ENCODE peak calls at places on chromosomes 1 and 21, in nine cellular contexts. One of them, this sample, is unnamed. For H3K4me1, the result is how much of the 10 kb centered on the place peaks cover.

GRCh38 chr1:28782011-28782410 is 30.0 kb upstream of the OPRD1 start:
- DNase-seq in naive thymus-derived CD4-positive, alpha-beta T cell: no peak
- DNase-seq in mesendoderm: peak
- DNase-seq in mesenchymal stem cell: no peak
- DNase-seq in transverse colon: no peak
- DNase-seq in mammary epithelial cell: no peak
- DNase-seq in CD8-positive, alpha-beta T cell: no peak
- DNase-seq in psoas muscle: no peak
- DNase-seq in esophagus squamous epithelium: no peak
- DNase-seq in this sample: no peak

GRCh38 chr1:45356186-45356585 is 15.9 kb upstream of the MUTYH start:
- DNase-seq in naive thymus-derived CD4-positive, alpha-beta T cell: no peak
- DNase-seq in mesendoderm: peak
- DNase-seq in mesenchymal stem cell: no peak
- DNase-seq in transverse colon: no peak
- DNase-seq in mammary epithelial cell: peak
- DNase-seq in CD8-positive, alpha-beta T cell: no peak
- DNase-seq in psoas muscle: no peak
- DNase-seq in esophagus squamous epithelium: no peak
- DNase-seq in this sample: no peak

GRCh38 chr1:55679971-55680370 is 464.8 kb upstream of the USP24 start:
- DNase-seq in naive thymus-derived CD4-positive, alpha-beta T cell: no peak
- DNase-seq in mesendoderm: no peak
- DNase-seq in mesenchymal stem cell: peak
- DNase-seq in transverse colon: no peak
- DNase-seq in mammary epithelial cell: no peak
- DNase-seq in CD8-positive, alpha-beta T cell: no peak
- DNase-seq in psoas muscle: no peak
- DNase-seq in esophagus squamous epithelium: no peak
- DNase-seq in this sample: no peak

GRCh38 chr1:117208580-117208979 is 2.1 kb downstream of the VTCN1 start:
- DNase-seq in naive thymus-derived CD4-positive, alpha-beta T cell: no peak
- DNase-seq in mesendoderm: no peak
- DNase-seq in mesenchymal stem cell: no peak
- DNase-seq in transverse colon: no peak
- DNase-seq in mammary epithelial cell: no peak
- DNase-seq in CD8-positive, alpha-beta T cell: no peak
- DNase-seq in psoas muscle: no peak
- DNase-seq in esophagus squamous epithelium: no peak
- DNase-seq in this sample: no peak

GRCh38 chr1:54956726-54957125 is 23.7 kb upstream of the TMEM61 start:
- DNase-seq in naive thymus-derived CD4-positive, alpha-beta T cell: no peak
- DNase-seq in mesendoderm: no peak
- DNase-seq in mesenchymal stem cell: no peak
- DNase-seq in transverse colon: no peak
- DNase-seq in mammary epithelial cell: no peak
- DNase-seq in CD8-positive, alpha-beta T cell: no peak
- DNase-seq in psoas muscle: no peak
- DNase-seq in esophagus squamous epithelium: no peak
- DNase-seq in this sample: no peak

GRCh38 chr1:54312874-54313316 is 93.3 kb downstream of the SSBP3 start:
- DNase-seq in naive thymus-derived CD4-positive, alpha-beta T cell: no peak
- DNase-seq in mesendoderm: peak
- DNase-seq in mesenchymal stem cell: peak
- DNase-seq in transverse colon: peak
- DNase-seq in mammary epithelial cell: peak
- DNase-seq in CD8-positive, alpha-beta T cell: no peak
- DNase-seq in psoas muscle: peak
- DNase-seq in esophagus squamous epithelium: no peak
- DNase-seq in this sample: no peak

GRCh38 chr1:20469406-20470076 is 16.5 kb downstream of the CAMK2N1 start:
- DNase-seq in naive thymus-derived CD4-positive, alpha-beta T cell: no peak
- DNase-seq in mesendoderm: no peak
- DNase-seq in mesenchymal stem cell: no peak
- DNase-seq in transverse colon: no peak
- DNase-seq in mammary epithelial cell: no peak
- DNase-seq in CD8-positive, alpha-beta T cell: no peak
- DNase-seq in psoas muscle: no peak
- DNase-seq in esophagus squamous epithelium: no peak
- DNase-seq in this sample: no peak

GRCh38 chr1:154407021-154407865 is 2.1 kb downstream of the IL6R start:
- DNase-seq in naive thymus-derived CD4-positive, alpha-beta T cell: peak
- DNase-seq in mesendoderm: no peak
- DNase-seq in mesenchymal stem cell: peak
- DNase-seq in transverse colon: no peak
- DNase-seq in mammary epithelial cell: peak
- DNase-seq in CD8-positive, alpha-beta T cell: no peak
- DNase-seq in psoas muscle: no peak
- DNase-seq in esophagus squamous epithelium: no peak
- DNase-seq in this sample: no peak

GRCh38 chr1:56025942-56026341 is 553.4 kb downstream of the PLPP3 start:
- DNase-seq in naive thymus-derived CD4-positive, alpha-beta T cell: no peak
- DNase-seq in mesendoderm: no peak
- DNase-seq in mesenchymal stem cell: peak
- DNase-seq in transverse colon: no peak
- DNase-seq in mammary epithelial cell: peak
- DNase-seq in CD8-positive, alpha-beta T cell: no peak
- DNase-seq in psoas muscle: no peak
- DNase-seq in esophagus squamous epithelium: no peak
- DNase-seq in this sample: no peak

GRCh38 chr1:204295666-204296065 is 64.1 kb downstream of the PLEKHA6 start:
- DNase-seq in naive thymus-derived CD4-positive, alpha-beta T cell: no peak
- DNase-seq in mesendoderm: no peak
- DNase-seq in mesenchymal stem cell: peak
- DNase-seq in transverse colon: peak
- DNase-seq in mammary epithelial cell: no peak
- DNase-seq in CD8-positive, alpha-beta T cell: no peak
- DNase-seq in psoas muscle: no peak
- DNase-seq in esophagus squamous epithelium: no peak
- DNase-seq in this sample: no peak

GRCh38 chr1:54331843-54332688 is 74.1 kb downstream of the SSBP3 start:
- DNase-seq in naive thymus-derived CD4-positive, alpha-beta T cell: no peak
- DNase-seq in mesendoderm: no peak
- DNase-seq in mesenchymal stem cell: no peak
- DNase-seq in transverse colon: no peak
- DNase-seq in mammary epithelial cell: no peak
- DNase-seq in CD8-positive, alpha-beta T cell: no peak
- DNase-seq in psoas muscle: no peak
- DNase-seq in esophagus squamous epithelium: no peak
- DNase-seq in this sample: no peak

GRCh38 chr1:145872421-145872891 is 13.2 kb downstream of the ANKRD35 start:
- DNase-seq in naive thymus-derived CD4-positive, alpha-beta T cell: no peak
- DNase-seq in mesendoderm: peak
- DNase-seq in mesenchymal stem cell: peak
- DNase-seq in transverse colon: peak
- DNase-seq in mammary epithelial cell: no peak
- DNase-seq in CD8-positive, alpha-beta T cell: no peak
- DNase-seq in psoas muscle: peak
- DNase-seq in esophagus squamous epithelium: no peak
- DNase-seq in this sample: no peak

GRCh38 chr1:37764888-37765441 is at the start of gene EPHA10:
- DNase-seq in naive thymus-derived CD4-positive, alpha-beta T cell: no peak
- DNase-seq in mesendoderm: peak
- DNase-seq in mesenchymal stem cell: no peak
- DNase-seq in transverse colon: no peak
- DNase-seq in mammary epithelial cell: no peak
- DNase-seq in CD8-positive, alpha-beta T cell: no peak
- DNase-seq in psoas muscle: no peak
- DNase-seq in esophagus squamous epithelium: no peak
- DNase-seq in this sample: no peak

GRCh38 chr1:223224465-223224864 is 81.4 kb upstream of the TLR5 start:
- DNase-seq in naive thymus-derived CD4-positive, alpha-beta T cell: no peak
- DNase-seq in mesendoderm: peak
- DNase-seq in mesenchymal stem cell: no peak
- DNase-seq in transverse colon: no peak
- DNase-seq in mammary epithelial cell: no peak
- DNase-seq in CD8-positive, alpha-beta T cell: no peak
- DNase-seq in psoas muscle: no peak
- DNase-seq in esophagus squamous epithelium: no peak
- DNase-seq in this sample: no peak

GRCh38 chr1:27994060-27994459 is 34.3 kb downstream of the XKR8 start:
- DNase-seq in naive thymus-derived CD4-positive, alpha-beta T cell: no peak
- DNase-seq in mesendoderm: peak
- DNase-seq in mesenchymal stem cell: no peak
- DNase-seq in transverse colon: no peak
- DNase-seq in mammary epithelial cell: no peak
- DNase-seq in CD8-positive, alpha-beta T cell: no peak
- DNase-seq in psoas muscle: no peak
- DNase-seq in esophagus squamous epithelium: no peak
- DNase-seq in this sample: no peak

GRCh38 chr21:21279193-21279901 is 281.1 kb downstream of the NCAM2 start:
- DNase-seq in naive thymus-derived CD4-positive, alpha-beta T cell: no peak
- DNase-seq in mesendoderm: no peak
- DNase-seq in mesenchymal stem cell: no peak
- DNase-seq in transverse colon: no peak
- DNase-seq in mammary epithelial cell: no peak
- DNase-seq in CD8-positive, alpha-beta T cell: no peak
- DNase-seq in psoas muscle: no peak
- DNase-seq in esophagus squamous epithelium: no peak
- DNase-seq in this sample: no peak

GRCh38 chr21:26844258-26845065 is 747 bp downstream of the ADAMTS1 start:
- DNase-seq in naive thymus-derived CD4-positive, alpha-beta T cell: no peak
- DNase-seq in mesendoderm: peak
- DNase-seq in mesenchymal stem cell: peak
- DNase-seq in transverse colon: no peak
- DNase-seq in mammary epithelial cell: peak
- DNase-seq in CD8-positive, alpha-beta T cell: no peak
- DNase-seq in psoas muscle: peak
- DNase-seq in esophagus squamous epithelium: no peak
- DNase-seq in this sample: no peak

DNA sequence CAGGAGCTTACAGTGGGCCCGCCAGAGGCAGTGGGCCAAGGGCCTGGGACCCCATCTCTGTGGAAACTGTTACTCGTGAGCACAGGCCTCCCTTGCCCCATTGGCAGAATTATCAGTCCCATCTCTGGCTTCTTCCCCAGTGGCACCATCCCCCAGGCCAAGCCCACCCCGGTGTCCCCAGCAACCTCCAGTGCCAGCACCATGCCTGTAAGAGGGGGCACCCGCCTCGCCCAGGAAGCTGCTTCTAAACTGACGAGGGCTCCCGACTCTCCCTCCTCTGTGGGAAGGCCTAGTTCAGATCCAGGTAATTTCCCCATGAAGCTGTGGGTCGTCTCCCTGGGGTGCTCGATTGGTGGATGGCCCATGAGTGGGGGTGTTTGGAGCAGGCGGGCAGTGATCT is 46.8 kb downstream of the TNFRSF8 start:
- DNase-seq in naive thymus-derived CD4-positive, alpha-beta T cell: no peak
- DNase-seq in mesendoderm: no peak
- DNase-seq in mesenchymal stem cell: no peak
- DNase-seq in transverse colon: no peak
- DNase-seq in mammary epithelial cell: no peak
- DNase-seq in CD8-positive, alpha-beta T cell: no peak
- DNase-seq in psoas muscle: no peak
- DNase-seq in esophagus squamous epithelium: no peak
- DNase-seq in this sample: no peak
- H3K27ac ChIP-seq in naive thymus-derived CD4-positive, alpha-beta T cell: no peak
- H3K27ac ChIP-seq in mesendoderm: no peak
- H3K27ac ChIP-seq in mesenchymal stem cell: no peak
- H3K27ac ChIP-seq in transverse colon: no peak
- H3K27ac ChIP-seq in mammary epithelial cell: no peak
- H3K27ac ChIP-seq in CD8-positive, alpha-beta T cell: no peak
- H3K27ac ChIP-seq in psoas muscle: no peak
- H3K27ac ChIP-seq in esophagus squamous epithelium: no peak
- H3K27ac ChIP-seq in this sample: no peak

GRCh38 chr21:45822002-45822397 is 159.6 kb upstream of the COL6A1 start:
- DNase-seq in naive thymus-derived CD4-positive, alpha-beta T cell: no peak
- DNase-seq in mesendoderm: no peak
- DNase-seq in mesenchymal stem cell: no peak
- DNase-seq in transverse colon: no peak
- DNase-seq in mammary epithelial cell: no peak
- DNase-seq in CD8-positive, alpha-beta T cell: no peak
- DNase-seq in psoas muscle: no peak
- DNase-seq in esophagus squamous epithelium: no peak
- DNase-seq in this sample: no peak
- H3K4me1 ChIP-seq in naive thymus-derived CD4-positive, alpha-beta T cell: under half
- H3K4me1 ChIP-seq in mesendoderm: under half
- H3K4me1 ChIP-seq in mesenchymal stem cell: under half
- H3K4me1 ChIP-seq in transverse colon: under half
- H3K4me1 ChIP-seq in mammary epithelial cell: under half
- H3K4me1 ChIP-seq in CD8-positive, alpha-beta T cell: under half
- H3K4me1 ChIP-seq in psoas muscle: under half
- H3K4me1 ChIP-seq in esophagus squamous epithelium: under half
- H3K4me1 ChIP-seq in this sample: under half

DNA sequence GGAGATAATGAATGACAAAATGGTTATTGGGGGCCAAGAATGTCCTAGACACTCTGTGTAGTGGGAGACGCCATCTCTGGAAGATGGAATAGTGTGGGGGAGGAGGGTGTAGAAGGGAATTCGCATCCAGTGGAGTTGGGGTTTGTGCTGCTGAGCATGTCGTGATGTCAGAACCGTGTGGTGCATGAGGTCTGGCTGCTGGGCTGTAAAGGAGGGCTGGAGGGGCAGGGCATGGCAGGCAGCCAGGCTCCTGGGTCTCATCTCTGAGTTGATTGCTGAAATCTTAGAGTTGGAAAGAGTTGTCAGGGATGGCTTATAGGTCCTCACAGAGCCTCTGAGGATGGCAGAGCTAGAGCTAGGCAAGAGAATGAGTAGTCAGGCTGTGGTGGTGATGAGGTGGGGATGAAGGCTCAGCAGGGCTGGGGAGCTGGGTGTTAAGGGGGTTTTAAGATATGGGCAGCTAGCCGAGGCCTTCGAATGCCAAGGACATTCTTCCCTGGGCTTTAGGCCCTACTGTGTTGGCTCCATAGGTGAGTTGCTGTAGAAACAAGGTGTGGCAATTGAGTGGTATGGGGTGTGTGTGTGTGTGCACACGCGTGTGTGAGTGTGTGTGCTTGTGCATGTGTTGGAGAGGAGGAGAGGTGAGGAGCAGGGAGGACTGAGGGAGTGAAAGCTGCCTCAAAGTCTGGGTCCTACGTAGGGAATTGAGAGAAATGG is 1.9 kb downstream of the PPFIA4 start:
- DNase-seq in naive thymus-derived CD4-positive, alpha-beta T cell: no peak
- DNase-seq in mesendoderm: no peak
- DNase-seq in mesenchymal stem cell: no peak
- DNase-seq in transverse colon: no peak
- DNase-seq in mammary epithelial cell: no peak
- DNase-seq in CD8-positive, alpha-beta T cell: no peak
- DNase-seq in psoas muscle: no peak
- DNase-seq in esophagus squamous epithelium: no peak
- DNase-seq in this sample: no peak
- H3K4me3 ChIP-seq in naive thymus-derived CD4-positive, alpha-beta T cell: no peak
- H3K4me3 ChIP-seq in mesendoderm: no peak
- H3K4me3 ChIP-seq in mesenchymal stem cell: peak
- H3K4me3 ChIP-seq in transverse colon: no peak
- H3K4me3 ChIP-seq in mammary epithelial cell: no peak
- H3K4me3 ChIP-seq in CD8-positive, alpha-beta T cell: no peak
- H3K4me3 ChIP-seq in psoas muscle: peak
- H3K4me3 ChIP-seq in esophagus squamous epithelium: no peak
- H3K4me3 ChIP-seq in this sample: no peak

DNA sequence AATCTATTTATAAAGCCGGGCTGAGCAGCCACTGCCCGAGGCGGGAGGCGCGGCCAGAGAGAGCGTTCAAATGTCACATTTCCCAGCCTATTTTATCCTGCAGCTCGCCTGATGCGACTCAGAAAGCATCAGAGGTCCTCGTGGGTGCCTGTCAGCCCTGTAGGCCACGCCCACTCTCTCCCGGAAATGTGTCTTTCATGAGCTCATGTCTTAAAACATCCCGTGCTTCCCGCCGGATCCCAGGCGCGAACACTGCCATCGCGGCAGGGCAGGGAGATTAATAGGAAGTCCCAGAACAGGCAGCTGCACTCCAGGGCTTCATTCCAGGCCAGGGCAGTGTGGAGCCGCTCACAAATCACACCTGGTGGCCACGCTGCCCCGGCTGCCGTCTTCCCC is 117.5 kb downstream of the PRDM16 start:
- DNase-seq in naive thymus-derived CD4-positive, alpha-beta T cell: no peak
- DNase-seq in mesendoderm: peak
- DNase-seq in mesenchymal stem cell: peak
- DNase-seq in transverse colon: peak
- DNase-seq in mammary epithelial cell: no peak
- DNase-seq in CD8-positive, alpha-beta T cell: no peak
- DNase-seq in psoas muscle: peak
- DNase-seq in esophagus squamous epithelium: no peak
- DNase-seq in this sample: no peak
- H3K27ac ChIP-seq in naive thymus-derived CD4-positive, alpha-beta T cell: no peak
- H3K27ac ChIP-seq in mesendoderm: no peak
- H3K27ac ChIP-seq in mesenchymal stem cell: no peak
- H3K27ac ChIP-seq in transverse colon: peak
- H3K27ac ChIP-seq in mammary epithelial cell: no peak
- H3K27ac ChIP-seq in CD8-positive, alpha-beta T cell: no peak
- H3K27ac ChIP-seq in psoas muscle: peak
- H3K27ac ChIP-seq in esophagus squamous epithelium: peak
- H3K27ac ChIP-seq in this sample: no peak

This sample was measured in CD8-positive, alpha-beta memory T cell.